ENCODE peak calls at places on chromosome 17, in four cellular contexts. I, D, P and T are unnamed samples.

GRCh38 chr17:63435681-63436522 is 10.2 kb downstream of the CYB561 start:
- DNase-seq in P (peak), I (no peak), D (peak), T (no peak)

GRCh38 chr17:74682442-74683190 is 30.1 kb downstream of the CD300LF start:
- DNase-seq in I (no peak), D (no peak), P (no peak), T (no peak)

GRCh38 chr17:77366558-77367245 is 225.9 kb downstream of the SEC14L1 start:
- DNase-seq in D (no peak), P (peak), I (peak), T (no peak)

GRCh38 chr17:76540381-76541300 is 797 bp downstream of the PRCD start:
- DNase-seq in D (peak), I (peak), P (peak), T (peak)

GRCh38 chr17:56751145-56751743 is 82.5 kb downstream of the C17orf67 start:
- DNase-seq in P (no peak), I (no peak), D (peak), T (no peak)

GRCh38 chr17:9979463-9979995 is 74.5 kb upstream of the RCVRN start:
- DNase-seq in D (no peak), P (no peak), I (peak), T (no peak)

GRCh38 chr17:11880714-11881113 is 116.6 kb downstream of the ZNF18 start:
- DNase-seq in P (peak), I (peak), D (peak), T (peak)

GRCh38 chr17:72590382-72590781 is 469.6 kb downstream of the SOX9 start:
- DNase-seq in D (peak), P (no peak), I (peak), T (no peak)

GRCh38 chr17:17959520-17960361 is 12.5 kb downstream of the TOM1L2 start:
- DNase-seq in I (peak), P (no peak), D (no peak), T (no peak)

GRCh38 chr17:47665655-47666054 is 15.9 kb downstream of the KPNB1 start:
- DNase-seq in D (no peak), P (no peak), I (peak), T (no peak)

GRCh38 chr17:7916799-7917198 is 710 bp upstream of the RNF227 start:
- DNase-seq in P (no peak), I (peak), D (no peak), T (no peak)

GRCh38 chr17:51461578-51462004 is 201.2 kb downstream of the UTP18 start:
- DNase-seq in P (peak), D (peak), I (peak), T (peak)

GRCh38 chr17:38453951-38454421 is 25.7 kb downstream of the ARHGAP23 start:
- DNase-seq in D (peak), I (peak), P (peak), T (peak)

GRCh38 chr17:75707096-75707720 is 14.1 kb upstream of the ITGB4 start:
- DNase-seq in P (no peak), I (peak), D (peak), T (no peak)

GRCh38 chr17:75250009-75250471 is 11.4 kb downstream of the GGA3 start:
- DNase-seq in P (no peak), D (no peak), I (peak), T (no peak)

GRCh38 chr17:4147751-4148310 is 4.8 kb downstream of the CYB5D2 start:
- DNase-seq in D (no peak), I (peak), P (no peak), T (no peak)

GRCh38 chr17:2086306-2086705 is 31.4 kb downstream of the HIC1 start:
- DNase-seq in I (no peak), P (no peak), D (no peak), T (no peak)

GRCh38 chr17:1762233-1762905 is 509 bp downstream of the SERPINF1 start:
- DNase-seq in P (peak), I (peak), D (no peak), T (peak)

GRCh38 chr17:27245230-27245696 is 48.7 kb upstream of the WSB1 start:
- DNase-seq in D (peak), I (peak), P (peak), T (peak)

GRCh38 chr17:47223007-47223406 is 13.9 kb downstream of the MYL4 start:
- DNase-seq in I (peak), P (no peak), D (no peak), T (no peak)

DNA sequence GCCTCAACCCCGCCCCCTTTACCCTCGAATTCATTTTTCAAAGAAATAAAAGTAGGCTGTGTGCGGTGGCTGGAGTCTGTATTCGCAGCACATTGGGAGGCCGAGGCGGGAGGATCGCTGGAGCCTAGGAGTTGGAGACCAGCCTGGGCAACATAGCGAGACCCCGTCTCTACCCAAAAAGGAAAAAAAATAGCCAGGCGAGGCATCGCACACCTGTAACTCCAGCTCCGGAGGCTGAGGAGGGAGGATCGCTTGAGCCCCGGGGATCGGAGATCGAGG is 671 bp upstream of the TOP2A start:
- DNase-seq in I (no peak), D (no peak), P (no peak), T (no peak)
- TF ChIP-seq EZH2phosphoT487 in I (no peak), D (no peak), P (no peak), T (no peak)

GRCh38 chr17:32502710-32503109 is 15.9 kb downstream of the CDK5R1 start:
- DNase-seq in I (no peak), D (no peak), P (no peak), T (no peak)

GRCh38 chr17:32502013-32502412 is 15.2 kb downstream of the CDK5R1 start:
- DNase-seq in D (no peak), P (no peak), I (no peak), T (no peak)

GRCh38 chr17:32508926-32509325 is 22.1 kb downstream of the CDK5R1 start:
- DNase-seq in P (no peak), I (no peak), D (no peak), T (no peak)

GRCh38 chr17:32503251-32504165 is 16.7 kb downstream of the CDK5R1 start:
- DNase-seq in I (peak), P (no peak), D (peak), T (no peak)

DNA sequence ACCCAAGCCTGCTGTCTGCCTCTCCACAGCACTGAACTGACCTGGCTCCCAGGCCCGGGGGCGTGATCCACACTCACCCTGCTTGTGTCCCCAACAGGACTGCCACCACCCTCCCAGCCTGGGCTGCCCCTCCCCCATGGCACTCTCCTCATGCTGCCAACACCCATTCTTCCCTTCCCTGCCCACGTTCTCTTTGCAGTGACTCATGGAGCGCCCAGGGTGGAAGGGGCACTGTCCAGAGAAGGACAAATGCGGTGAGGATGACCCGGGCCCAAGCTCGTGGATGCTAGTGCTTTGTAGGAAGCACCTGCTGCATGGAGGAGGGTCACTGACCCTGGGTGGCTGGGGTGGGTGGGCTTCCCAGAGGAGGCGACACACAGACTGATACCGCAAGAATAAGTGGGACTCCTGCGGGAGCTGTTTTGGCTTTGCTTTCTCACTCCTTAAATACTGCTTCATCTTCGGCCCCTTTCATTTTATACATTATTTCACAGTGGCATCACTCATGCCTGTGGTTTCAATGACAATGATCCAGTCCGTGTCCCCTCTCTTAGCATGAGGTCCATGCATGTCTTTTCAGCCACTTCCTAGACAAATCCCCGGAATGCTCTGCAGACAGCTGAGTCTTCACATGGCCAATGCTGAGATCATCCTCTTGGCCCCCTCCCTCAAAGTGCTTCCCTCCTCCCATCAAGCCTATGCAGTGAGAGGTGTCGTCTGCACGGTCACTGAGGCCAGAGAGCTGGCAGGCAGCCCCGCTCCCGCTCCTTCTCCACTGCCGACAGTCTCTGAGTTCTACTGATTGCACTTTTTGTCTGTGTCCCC is 17.6 kb downstream of the CDK5R1 start:
- DNase-seq in P (no peak), I (peak), D (no peak), T (no peak)
- H3K9ac ChIP-seq in P (no peak), I (no peak), D (no peak), T (no peak)

GRCh38 chr17:80476877-80477646 is 655 bp upstream of the NPTX1 start:
- DNase-seq in I (peak), P (peak), D (no peak), T (peak)

GRCh38 chr17:80478487-80479245 is 2.3 kb upstream of the NPTX1 start:
- DNase-seq in D (no peak), P (peak), I (peak), T (peak)

GRCh38 chr17:80475949-80476876 is at the start of gene NPTX1:
- DNase-seq in P (peak), D (peak), I (peak), T (peak)

GRCh38 chr17:80479246-80479566 is 2.8 kb upstream of the NPTX1 start:
- DNase-seq in P (no peak), I (no peak), D (no peak), T (no peak)

GRCh38 chr17:80477647-80478478 is 1.5 kb upstream of the NPTX1 start:
- DNase-seq in I (peak), P (peak), D (no peak), T (peak)
- TF ChIP-seq EZH2phosphoT487 in I (no peak), P (no peak), D (no peak), T (no peak)

GRCh38 chr17:60231234-60231633 is 81.5 kb downstream of the CA4 start:
- DNase-seq in D (peak), P (peak), I (peak), T (peak)
- H3K9ac ChIP-seq in D (no peak), P (peak), I (peak), T (no peak)

DNA sequence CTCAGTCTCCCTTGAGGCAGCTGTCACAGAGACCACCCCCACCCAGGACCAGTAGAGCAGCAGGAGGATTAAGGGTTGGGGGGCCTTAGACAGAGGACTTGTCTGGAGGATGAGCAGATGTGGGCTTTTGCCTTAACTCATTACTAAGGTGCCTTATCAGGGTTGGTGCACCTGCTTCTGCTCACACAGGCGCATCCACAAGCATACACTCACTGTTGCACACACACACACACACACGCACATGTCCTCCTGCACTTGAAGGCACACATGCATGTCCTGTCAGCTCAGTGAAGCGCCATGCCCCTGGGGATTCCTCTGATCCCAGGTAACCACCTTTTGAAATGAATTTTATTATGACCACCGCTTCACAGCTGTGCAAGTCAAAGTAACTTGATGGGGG is 1.2 kb downstream of the GFAP start:
- DNase-seq in I (no peak), P (no peak), D (no peak), T (no peak)
- TF ChIP-seq EZH2phosphoT487 in I (no peak), P (no peak), D (no peak), T (no peak)

GRCh38 chr17:43393944-43394482 is 4.8 kb upstream of the ARL4D start:
- DNase-seq in I (peak), D (peak), P (peak), T (peak)
- H3K9ac ChIP-seq in I (peak), D (no peak), P (no peak), T (no peak)

GRCh38 chr17:69608808-69609494 is 194.5 kb downstream of the MAP2K6 start:
- DNase-seq in P (no peak), D (peak), I (peak), T (no peak)

GRCh38 chr17:69606142-69606800 is 191.8 kb downstream of the MAP2K6 start:
- DNase-seq in I (no peak), P (no peak), D (no peak), T (no peak)

GRCh38 chr17:69608114-69608513 is 193.6 kb downstream of the MAP2K6 start:
- DNase-seq in D (no peak), P (no peak), I (peak), T (no peak)

GRCh38 chr17:69607162-69607834 is 192.8 kb downstream of the MAP2K6 start:
- DNase-seq in P (peak), D (peak), I (peak), T (peak)

DNA sequence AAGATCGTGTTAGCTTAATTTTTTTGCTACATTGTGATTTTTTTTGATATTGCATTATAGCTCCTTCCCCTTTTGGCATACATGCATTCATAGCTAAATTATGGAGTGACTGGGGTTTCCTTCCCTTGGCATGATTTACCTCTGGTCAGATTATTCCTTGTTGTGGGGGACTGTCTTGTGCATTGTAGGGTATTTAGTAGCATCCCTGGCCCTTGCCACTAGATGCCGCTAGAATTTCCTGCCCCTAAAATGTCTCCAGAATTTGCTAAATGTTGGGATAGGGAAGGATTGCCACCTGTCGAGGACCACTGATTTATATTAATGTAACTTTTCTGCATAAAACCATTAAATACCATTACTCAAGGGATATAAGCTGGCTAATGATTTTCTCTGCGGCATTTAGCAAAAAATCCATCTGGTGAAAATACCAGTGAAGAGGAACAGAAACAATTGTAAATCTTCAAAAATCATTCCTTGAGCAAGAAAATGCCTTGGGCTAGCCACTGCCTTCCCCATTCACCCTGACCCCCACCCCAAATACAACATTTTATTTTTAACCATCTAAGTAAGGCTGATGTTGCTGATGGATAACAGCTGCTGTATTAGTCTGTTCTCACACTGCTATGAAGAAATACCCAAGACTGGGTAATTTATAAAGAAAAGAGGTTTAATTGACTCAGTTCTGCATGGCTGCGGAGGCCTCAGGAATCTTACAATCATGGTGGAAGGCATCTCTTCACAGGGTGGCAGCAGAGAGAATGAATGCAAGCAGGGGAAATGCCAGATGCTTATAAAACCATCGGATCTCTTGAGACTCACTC is 195.2 kb downstream of the MAP2K6 start:
- DNase-seq in D (peak), I (peak), P (no peak), T (peak)
- TF ChIP-seq EZH2phosphoT487 in D (no peak), I (no peak), P (no peak), T (no peak)